ENCODE peak calls at places on chromosomes 7 and 10, in seven cellular contexts. P, N, O, C, M, L and G are unnamed samples.

GRCh38 chr7:4143511-4144160 is 538.5 kb upstream of the FOXK1 start:
- DNase-seq in P (no peak), N (no peak), O (no peak), C (no peak), M (peak), L (no peak), G (peak)

GRCh38 chr7:78197447-78197846 is 398.9 kb downstream of the PHTF2 start:
- DNase-seq in P (no peak), N (peak), O (no peak), C (peak), M (no peak), L (peak), G (no peak)

GRCh38 chr7:21253740-21254687 is 173.9 kb upstream of the SP4 start:
- DNase-seq in P (peak), N (peak), O (peak), C (peak), M (peak), L (peak), G (peak)

GRCh38 chr7:92461027-92462003 is 14.0 kb downstream of the GATAD1 start:
- DNase-seq in P (peak), N (peak), O (peak), C (peak), M (peak), L (peak), G (peak)

GRCh38 chr7:71683382-71683781 is 551.4 kb downstream of the GALNT17 start:
- DNase-seq in P (no peak), N (no peak), O (no peak), C (no peak), M (no peak), L (no peak), G (no peak)

GRCh38 chr7:105664816-105665525 is 83.7 kb upstream of the EFCAB10 start:
- DNase-seq in P (no peak), N (peak), O (no peak), C (peak), M (peak), L (peak), G (peak)

GRCh38 chr7:70775570-70776156 is 356.3 kb upstream of the GALNT17 start:
- DNase-seq in P (peak), N (peak), O (no peak), C (no peak), M (no peak), L (peak), G (peak)

GRCh38 chr10:43824934-43825333 is 176.3 kb upstream of the ZNF32 start:
- DNase-seq in P (no peak), N (peak), O (peak), C (peak), M (no peak), L (peak), G (no peak)

DNA sequence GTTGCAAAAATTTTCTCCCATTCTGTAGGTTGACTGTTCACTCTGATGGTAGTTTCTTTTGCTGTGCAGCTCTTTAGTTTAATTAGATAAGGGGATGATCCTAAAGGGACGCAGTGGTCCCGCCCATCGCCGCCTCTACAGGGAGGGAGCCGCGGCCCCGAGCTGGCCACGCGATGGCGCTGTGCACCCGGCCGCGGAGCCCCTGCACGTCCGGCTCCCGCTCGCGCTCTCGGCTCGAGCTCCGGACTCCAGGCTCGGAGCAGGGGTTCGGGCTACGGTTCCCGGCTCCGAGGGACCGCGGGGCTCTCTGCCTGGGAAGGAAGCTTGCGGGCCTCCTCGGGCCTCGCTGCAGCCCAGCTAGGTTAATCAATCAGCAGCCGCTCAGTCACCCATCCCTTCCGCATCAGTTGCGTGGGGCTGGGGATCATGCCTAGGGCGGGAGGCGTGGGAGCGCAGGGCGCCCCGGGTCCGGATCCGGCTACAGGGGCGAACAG is 97.8 kb downstream of the WDR11 start:
- DNase-seq in P (peak), N (peak), O (peak), C (peak), M (peak), L (peak), G (peak)
- H3K9ac ChIP-seq in P (peak), N (peak), O (peak), C (no peak), M (no peak), L (peak), G (no peak)

GRCh38 chr7:37446371-37446770 is 2.3 kb downstream of the ELMO1 start:
- DNase-seq in P (no peak), N (no peak), O (no peak), C (no peak), M (no peak), L (no peak), G (no peak)
- H3K27ac ChIP-seq in P (no peak), N (no peak), O (no peak), C (no peak), M (no peak), L (no peak), G (no peak)

DNA sequence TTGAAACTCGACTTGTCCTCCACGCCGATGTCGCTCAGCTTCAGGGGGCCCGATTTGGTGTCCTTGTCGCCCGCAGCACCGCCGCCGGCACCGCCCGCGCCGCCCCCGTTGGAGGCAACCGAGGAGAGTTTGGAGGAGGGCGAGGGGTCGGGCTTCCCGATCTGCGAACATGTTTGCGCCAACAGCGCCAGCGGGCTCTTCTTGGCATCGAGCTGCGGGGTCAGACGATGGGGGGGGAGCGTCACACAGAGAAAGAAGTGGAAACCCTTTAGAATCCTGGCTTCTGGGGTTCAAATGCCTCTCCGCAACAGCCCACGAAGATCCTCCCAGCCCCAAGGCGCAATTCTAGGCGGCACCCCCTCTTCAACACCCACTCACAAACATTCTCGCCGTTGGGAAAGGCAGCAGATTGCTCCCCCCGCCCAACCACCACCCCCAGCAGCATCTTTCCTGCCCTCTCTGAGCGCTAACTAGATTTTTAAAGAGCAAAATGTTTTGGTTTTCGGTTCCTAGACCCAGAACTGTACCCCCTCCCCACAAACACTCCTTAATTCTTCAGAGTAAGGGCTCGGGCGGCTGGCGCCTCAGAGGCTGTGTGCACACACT is 1.3 kb downstream of the ZNF503 start:
- DNase-seq in P (no peak), N (peak), O (no peak), C (no peak), M (peak), L (no peak), G (no peak)
- H3K9ac ChIP-seq in P (peak), N (peak), O (peak), C (peak), M (peak), L (peak), G (no peak)

DNA sequence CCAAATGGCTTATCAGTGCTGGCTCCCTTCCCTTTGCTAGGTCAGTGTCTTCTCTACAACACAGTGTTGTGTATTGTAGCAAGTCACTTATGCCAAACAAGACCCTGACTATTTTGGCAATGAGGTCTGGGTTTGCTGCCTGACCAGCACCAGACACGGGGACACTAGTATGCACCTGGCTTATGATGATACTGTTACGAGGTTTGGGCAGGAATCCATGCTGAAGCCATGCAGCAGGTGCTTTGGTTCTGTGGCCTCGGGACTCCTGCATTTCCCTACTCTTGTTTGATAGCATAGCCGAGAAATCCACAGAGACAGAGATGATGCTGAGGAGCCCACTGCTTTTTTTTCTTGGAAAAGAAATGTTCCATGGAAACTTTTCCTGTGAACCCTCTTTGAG is 290.9 kb downstream of the BBS9 start:
- DNase-seq in P (no peak), N (no peak), O (no peak), C (no peak), M (no peak), L (no peak), G (no peak)
- H3K27ac ChIP-seq in P (no peak), N (no peak), O (no peak), C (no peak), M (no peak), L (no peak), G (no peak)

GRCh38 chr10:102135956-102136526 is 3.2 kb downstream of the PPRC1 start:
- DNase-seq in P (no peak), N (no peak), O (no peak), C (no peak), M (no peak), L (no peak), G (no peak)
- H3K9ac ChIP-seq in P (no peak), N (no peak), O (no peak), C (no peak), M (no peak), L (peak), G (no peak)

GRCh38 chr10:12703813-12704212 is 297.7 kb downstream of the CCDC3 start:
- DNase-seq in P (no peak), N (peak), O (no peak), C (peak), M (no peak), L (peak), G (no peak)
- H3K27ac ChIP-seq in P (no peak), N (peak), O (no peak), C (peak), M (no peak), L (peak), G (no peak)

DNA sequence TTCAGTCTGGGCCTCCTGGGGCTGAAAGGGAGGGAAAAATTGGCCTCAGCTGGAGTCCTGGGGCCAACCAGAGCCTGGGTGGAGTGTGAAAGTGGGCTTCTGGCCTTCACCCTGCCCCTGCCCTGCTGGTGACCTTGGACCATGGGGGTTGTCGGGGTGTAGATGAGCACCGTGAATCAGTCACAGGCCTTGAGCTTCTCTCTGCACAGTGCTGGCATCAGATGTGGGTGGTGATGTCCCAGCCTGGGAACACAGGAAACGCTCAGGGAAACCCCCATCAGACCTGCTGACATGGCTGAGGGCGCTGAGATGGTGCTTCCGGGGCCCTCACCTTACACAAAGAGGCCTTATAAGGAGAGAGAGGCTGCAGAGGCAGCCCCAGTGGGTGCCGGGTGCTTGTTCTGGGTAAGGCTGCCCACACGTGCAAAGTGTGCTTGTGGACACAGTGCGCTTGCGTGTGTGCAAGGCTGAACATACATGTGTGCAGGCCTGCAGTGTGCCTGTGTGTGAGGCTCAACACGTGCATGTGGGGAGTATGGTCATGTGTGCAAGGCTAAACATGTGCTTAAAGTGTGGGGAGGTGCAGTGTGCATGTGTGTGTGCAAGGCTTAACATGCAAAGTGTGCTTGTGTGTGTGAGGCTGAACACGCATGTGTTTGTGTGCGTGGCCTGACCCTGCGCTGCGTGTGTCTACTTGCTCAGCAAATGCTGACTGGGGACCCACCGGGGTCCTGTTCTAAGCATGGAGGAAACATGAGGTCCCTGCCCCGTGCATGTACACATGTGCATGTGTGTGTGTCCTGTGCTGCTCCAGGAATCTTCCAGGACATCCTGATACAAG is 6.5 kb downstream of the ARPC1B start:
- DNase-seq in P (peak), N (peak), O (peak), C (no peak), M (no peak), L (no peak), G (no peak)
- H3K9ac ChIP-seq in P (peak), N (peak), O (peak), C (no peak), M (peak), L (no peak), G (no peak)

GRCh38 chr10:99366666-99367065 is 37.5 kb downstream of the CNNM1 start:
- DNase-seq in P (no peak), N (no peak), O (no peak), C (no peak), M (no peak), L (no peak), G (no peak)

GRCh38 chr10:99370993-99371392 is 41.8 kb downstream of the CNNM1 start:
- DNase-seq in P (peak), N (peak), O (no peak), C (peak), M (peak), L (peak), G (no peak)

GRCh38 chr10:99369551-99369950 is 40.4 kb downstream of the CNNM1 start:
- DNase-seq in P (no peak), N (peak), O (no peak), C (peak), M (no peak), L (peak), G (no peak)

GRCh38 chr10:99368646-99369045 is 39.5 kb downstream of the CNNM1 start:
- DNase-seq in P (no peak), N (peak), O (no peak), C (peak), M (no peak), L (peak), G (no peak)

DNA sequence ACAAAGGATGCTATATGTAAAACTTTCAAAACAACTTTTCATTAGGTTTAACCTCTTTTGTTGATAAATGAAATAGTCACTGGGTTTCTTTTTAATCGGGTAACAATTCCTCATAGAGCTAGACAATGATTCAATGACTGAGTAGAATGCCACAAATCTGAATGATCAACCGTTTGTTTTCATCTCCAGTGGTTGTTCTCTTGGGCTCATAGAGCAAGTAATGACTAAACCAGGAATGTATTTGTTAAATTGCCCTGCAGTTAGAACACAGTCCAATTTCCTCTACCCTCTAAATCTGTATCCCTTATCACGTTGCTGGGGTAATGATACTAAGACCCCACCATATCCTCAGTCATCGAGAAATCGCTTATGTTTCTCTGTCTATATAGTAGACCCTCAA is 40.0 kb downstream of the CNNM1 start:
- DNase-seq in P (no peak), N (peak), O (no peak), C (peak), M (no peak), L (peak), G (no peak)
- H3K27ac ChIP-seq in P (no peak), N (peak), O (no peak), C (no peak), M (no peak), L (no peak), G (no peak)